ENCODE peak calls at places on chromosomes 16 and 17, in nine cellular contexts. One of them, this sample, is unnamed.

GRCh38 chr17:7561589-7562207 is at the start of gene SENP3:
- DNase-seq in nucleus accumbens: peak
- DNase-seq in left ventricle myocardium inferior: peak
- DNase-seq in upper lobe of right lung: peak
- DNase-seq in AG08395: peak
- DNase-seq in effector CD4-positive, alpha-beta T cell: peak
- DNase-seq in germinal center: peak
- DNase-seq in central memory CD4-positive, alpha-beta T cell: peak
- DNase-seq in stimulated activated CD8-positive, alpha-beta memory T cell treated with anti-CD3 and anti-CD28 coated beads, Interleukin-2, amount 100 ng/mL, for 1 hour: peak
- DNase-seq in this sample: peak

GRCh38 chr16:31386157-31386984 is 6.8 kb upstream of the ITGAD start:
- DNase-seq in central memory CD4-positive, alpha-beta T cell: peak
- DNase-seq in nucleus accumbens: no peak
- DNase-seq in stimulated activated CD8-positive, alpha-beta memory T cell treated with anti-CD3 and anti-CD28 coated beads, Interleukin-2, amount 100 ng/mL, for 1 hour: no peak
- DNase-seq in left ventricle myocardium inferior: no peak
- DNase-seq in AG08395: peak
- DNase-seq in upper lobe of right lung: no peak
- DNase-seq in germinal center: peak
- DNase-seq in effector CD4-positive, alpha-beta T cell: no peak
- DNase-seq in this sample: no peak

GRCh38 chr17:50133028-50133768 is 3.2 kb upstream of the SAMD14 start:
- DNase-seq in nucleus accumbens: no peak
- DNase-seq in central memory CD4-positive, alpha-beta T cell: no peak
- DNase-seq in AG08395: peak
- DNase-seq in germinal center: no peak
- DNase-seq in upper lobe of right lung: peak
- DNase-seq in effector CD4-positive, alpha-beta T cell: no peak
- DNase-seq in stimulated activated CD8-positive, alpha-beta memory T cell treated with anti-CD3 and anti-CD28 coated beads, Interleukin-2, amount 100 ng/mL, for 1 hour: no peak
- DNase-seq in left ventricle myocardium inferior: no peak
- DNase-seq in this sample: peak

GRCh38 chr17:77352996-77353395 is 212.2 kb downstream of the SEC14L1 start:
- DNase-seq in stimulated activated CD8-positive, alpha-beta memory T cell treated with anti-CD3 and anti-CD28 coated beads, Interleukin-2, amount 100 ng/mL, for 1 hour: no peak
- DNase-seq in nucleus accumbens: no peak
- DNase-seq in germinal center: no peak
- DNase-seq in effector CD4-positive, alpha-beta T cell: no peak
- DNase-seq in central memory CD4-positive, alpha-beta T cell: no peak
- DNase-seq in AG08395: no peak
- DNase-seq in left ventricle myocardium inferior: no peak
- DNase-seq in upper lobe of right lung: no peak
- DNase-seq in this sample: no peak

GRCh38 chr17:56887105-56887504 is 26.7 kb downstream of the TRIM25 start:
- DNase-seq in germinal center: no peak
- DNase-seq in left ventricle myocardium inferior: no peak
- DNase-seq in AG08395: no peak
- DNase-seq in nucleus accumbens: no peak
- DNase-seq in central memory CD4-positive, alpha-beta T cell: no peak
- DNase-seq in upper lobe of right lung: no peak
- DNase-seq in stimulated activated CD8-positive, alpha-beta memory T cell treated with anti-CD3 and anti-CD28 coated beads, Interleukin-2, amount 100 ng/mL, for 1 hour: no peak
- DNase-seq in effector CD4-positive, alpha-beta T cell: no peak
- DNase-seq in this sample: no peak

GRCh38 chr16:24972608-24973220 is 42.5 kb downstream of the ARHGAP17 start:
- DNase-seq in nucleus accumbens: no peak
- DNase-seq in germinal center: no peak
- DNase-seq in upper lobe of right lung: no peak
- DNase-seq in left ventricle myocardium inferior: no peak
- DNase-seq in AG08395: no peak
- DNase-seq in effector CD4-positive, alpha-beta T cell: no peak
- DNase-seq in central memory CD4-positive, alpha-beta T cell: peak
- DNase-seq in stimulated activated CD8-positive, alpha-beta memory T cell treated with anti-CD3 and anti-CD28 coated beads, Interleukin-2, amount 100 ng/mL, for 1 hour: no peak
- DNase-seq in this sample: no peak

GRCh38 chr17:76137351-76138233 is 3.5 kb downstream of the FOXJ1 start:
- DNase-seq in nucleus accumbens: no peak
- DNase-seq in stimulated activated CD8-positive, alpha-beta memory T cell treated with anti-CD3 and anti-CD28 coated beads, Interleukin-2, amount 100 ng/mL, for 1 hour: no peak
- DNase-seq in central memory CD4-positive, alpha-beta T cell: no peak
- DNase-seq in upper lobe of right lung: no peak
- DNase-seq in AG08395: no peak
- DNase-seq in germinal center: no peak
- DNase-seq in effector CD4-positive, alpha-beta T cell: no peak
- DNase-seq in left ventricle myocardium inferior: no peak
- DNase-seq in this sample: no peak

GRCh38 chr17:66343531-66344078 is 41.2 kb downstream of the PRKCA start:
- DNase-seq in nucleus accumbens: no peak
- DNase-seq in effector CD4-positive, alpha-beta T cell: no peak
- DNase-seq in left ventricle myocardium inferior: no peak
- DNase-seq in germinal center: no peak
- DNase-seq in stimulated activated CD8-positive, alpha-beta memory T cell treated with anti-CD3 and anti-CD28 coated beads, Interleukin-2, amount 100 ng/mL, for 1 hour: no peak
- DNase-seq in AG08395: no peak
- DNase-seq in upper lobe of right lung: no peak
- DNase-seq in central memory CD4-positive, alpha-beta T cell: no peak
- DNase-seq in this sample: no peak

GRCh38 chr17:79669861-79670260 is 59.0 kb upstream of the RBFOX3 start:
- DNase-seq in germinal center: no peak
- DNase-seq in left ventricle myocardium inferior: peak
- DNase-seq in upper lobe of right lung: no peak
- DNase-seq in stimulated activated CD8-positive, alpha-beta memory T cell treated with anti-CD3 and anti-CD28 coated beads, Interleukin-2, amount 100 ng/mL, for 1 hour: no peak
- DNase-seq in AG08395: no peak
- DNase-seq in effector CD4-positive, alpha-beta T cell: no peak
- DNase-seq in central memory CD4-positive, alpha-beta T cell: no peak
- DNase-seq in nucleus accumbens: no peak
- DNase-seq in this sample: no peak

GRCh38 chr17:15334266-15334665 is 7.1 kb downstream of the TEKT3 start:
- DNase-seq in nucleus accumbens: no peak
- DNase-seq in upper lobe of right lung: no peak
- DNase-seq in stimulated activated CD8-positive, alpha-beta memory T cell treated with anti-CD3 and anti-CD28 coated beads, Interleukin-2, amount 100 ng/mL, for 1 hour: no peak
- DNase-seq in germinal center: no peak
- DNase-seq in left ventricle myocardium inferior: no peak
- DNase-seq in central memory CD4-positive, alpha-beta T cell: no peak
- DNase-seq in AG08395: no peak
- DNase-seq in effector CD4-positive, alpha-beta T cell: no peak
- DNase-seq in this sample: no peak

GRCh38 chr16:86951831-86952598 is 365.2 kb downstream of the C16orf95 start:
- DNase-seq in effector CD4-positive, alpha-beta T cell: no peak
- DNase-seq in stimulated activated CD8-positive, alpha-beta memory T cell treated with anti-CD3 and anti-CD28 coated beads, Interleukin-2, amount 100 ng/mL, for 1 hour: no peak
- DNase-seq in central memory CD4-positive, alpha-beta T cell: no peak
- DNase-seq in AG08395: peak
- DNase-seq in nucleus accumbens: no peak
- DNase-seq in upper lobe of right lung: no peak
- DNase-seq in left ventricle myocardium inferior: peak
- DNase-seq in germinal center: no peak
- DNase-seq in this sample: no peak

GRCh38 chr17:64658931-64659330 is 3.2 kb downstream of the SMURF2 start:
- DNase-seq in upper lobe of right lung: no peak
- DNase-seq in AG08395: no peak
- DNase-seq in effector CD4-positive, alpha-beta T cell: no peak
- DNase-seq in stimulated activated CD8-positive, alpha-beta memory T cell treated with anti-CD3 and anti-CD28 coated beads, Interleukin-2, amount 100 ng/mL, for 1 hour: no peak
- DNase-seq in germinal center: no peak
- DNase-seq in nucleus accumbens: no peak
- DNase-seq in central memory CD4-positive, alpha-beta T cell: no peak
- DNase-seq in left ventricle myocardium inferior: no peak
- DNase-seq in this sample: no peak

GRCh38 chr17:48610282-48611211 is at the start of gene HOXB7:
- DNase-seq in central memory CD4-positive, alpha-beta T cell: no peak
- DNase-seq in effector CD4-positive, alpha-beta T cell: peak
- DNase-seq in AG08395: peak
- DNase-seq in nucleus accumbens: no peak
- DNase-seq in left ventricle myocardium inferior: peak
- DNase-seq in stimulated activated CD8-positive, alpha-beta memory T cell treated with anti-CD3 and anti-CD28 coated beads, Interleukin-2, amount 100 ng/mL, for 1 hour: no peak
- DNase-seq in germinal center: peak
- DNase-seq in upper lobe of right lung: peak
- DNase-seq in this sample: no peak

GRCh38 chr17:2214887-2215615 is 88.5 kb downstream of the SMG6 start:
- DNase-seq in nucleus accumbens: no peak
- DNase-seq in AG08395: peak
- DNase-seq in germinal center: no peak
- DNase-seq in central memory CD4-positive, alpha-beta T cell: no peak
- DNase-seq in stimulated activated CD8-positive, alpha-beta memory T cell treated with anti-CD3 and anti-CD28 coated beads, Interleukin-2, amount 100 ng/mL, for 1 hour: no peak
- DNase-seq in effector CD4-positive, alpha-beta T cell: no peak
- DNase-seq in upper lobe of right lung: no peak
- DNase-seq in left ventricle myocardium inferior: peak
- DNase-seq in this sample: no peak

GRCh38 chr16:89065445-89065795 is 28.2 kb upstream of the ACSF3 start:
- DNase-seq in left ventricle myocardium inferior: no peak
- DNase-seq in effector CD4-positive, alpha-beta T cell: no peak
- DNase-seq in upper lobe of right lung: no peak
- DNase-seq in nucleus accumbens: no peak
- DNase-seq in germinal center: peak
- DNase-seq in stimulated activated CD8-positive, alpha-beta memory T cell treated with anti-CD3 and anti-CD28 coated beads, Interleukin-2, amount 100 ng/mL, for 1 hour: no peak
- DNase-seq in central memory CD4-positive, alpha-beta T cell: no peak
- DNase-seq in AG08395: no peak
- DNase-seq in this sample: no peak

GRCh38 chr17:2107506-2107905 is 52.6 kb downstream of the HIC1 start:
- DNase-seq in AG08395: no peak
- DNase-seq in central memory CD4-positive, alpha-beta T cell: no peak
- DNase-seq in stimulated activated CD8-positive, alpha-beta memory T cell treated with anti-CD3 and anti-CD28 coated beads, Interleukin-2, amount 100 ng/mL, for 1 hour: no peak
- DNase-seq in effector CD4-positive, alpha-beta T cell: no peak
- DNase-seq in left ventricle myocardium inferior: no peak
- DNase-seq in germinal center: no peak
- DNase-seq in upper lobe of right lung: no peak
- DNase-seq in nucleus accumbens: no peak
- DNase-seq in this sample: no peak

GRCh38 chr16:3674513-3675295 is 20.2 kb downstream of the DNASE1 start:
- DNase-seq in stimulated activated CD8-positive, alpha-beta memory T cell treated with anti-CD3 and anti-CD28 coated beads, Interleukin-2, amount 100 ng/mL, for 1 hour: no peak
- DNase-seq in left ventricle myocardium inferior: no peak
- DNase-seq in AG08395: no peak
- DNase-seq in central memory CD4-positive, alpha-beta T cell: no peak
- DNase-seq in effector CD4-positive, alpha-beta T cell: no peak
- DNase-seq in germinal center: no peak
- DNase-seq in upper lobe of right lung: no peak
- DNase-seq in nucleus accumbens: no peak
- DNase-seq in this sample: no peak

GRCh38 chr17:45963889-45964288 is 35.2 kb upstream of the STH start:
- DNase-seq in nucleus accumbens: no peak
- DNase-seq in upper lobe of right lung: no peak
- DNase-seq in central memory CD4-positive, alpha-beta T cell: no peak
- DNase-seq in stimulated activated CD8-positive, alpha-beta memory T cell treated with anti-CD3 and anti-CD28 coated beads, Interleukin-2, amount 100 ng/mL, for 1 hour: no peak
- DNase-seq in AG08395: no peak
- DNase-seq in germinal center: no peak
- DNase-seq in effector CD4-positive, alpha-beta T cell: no peak
- DNase-seq in left ventricle myocardium inferior: no peak
- DNase-seq in this sample: no peak

GRCh38 chr17:4229627-4230026 is 34.2 kb downstream of the ANKFY1 start:
- DNase-seq in upper lobe of right lung: no peak
- DNase-seq in left ventricle myocardium inferior: peak
- DNase-seq in AG08395: peak
- DNase-seq in effector CD4-positive, alpha-beta T cell: no peak
- DNase-seq in nucleus accumbens: no peak
- DNase-seq in stimulated activated CD8-positive, alpha-beta memory T cell treated with anti-CD3 and anti-CD28 coated beads, Interleukin-2, amount 100 ng/mL, for 1 hour: no peak
- DNase-seq in central memory CD4-positive, alpha-beta T cell: no peak
- DNase-seq in germinal center: no peak
- DNase-seq in this sample: no peak

GRCh38 chr17:76700627-76701470 is 9.9 kb downstream of the MXRA7 start:
- DNase-seq in nucleus accumbens: no peak
- DNase-seq in left ventricle myocardium inferior: peak
- DNase-seq in effector CD4-positive, alpha-beta T cell: no peak
- DNase-seq in central memory CD4-positive, alpha-beta T cell: no peak
- DNase-seq in stimulated activated CD8-positive, alpha-beta memory T cell treated with anti-CD3 and anti-CD28 coated beads, Interleukin-2, amount 100 ng/mL, for 1 hour: no peak
- DNase-seq in germinal center: no peak
- DNase-seq in AG08395: peak
- DNase-seq in upper lobe of right lung: no peak
- DNase-seq in this sample: no peak

GRCh38 chr17:78236362-78237127 is 5.1 kb downstream of the TMEM235 start:
- DNase-seq in nucleus accumbens: no peak
- DNase-seq in upper lobe of right lung: no peak
- DNase-seq in germinal center: no peak
- DNase-seq in left ventricle myocardium inferior: no peak
- DNase-seq in AG08395: no peak
- DNase-seq in central memory CD4-positive, alpha-beta T cell: no peak
- DNase-seq in effector CD4-positive, alpha-beta T cell: no peak
- DNase-seq in stimulated activated CD8-positive, alpha-beta memory T cell treated with anti-CD3 and anti-CD28 coated beads, Interleukin-2, amount 100 ng/mL, for 1 hour: no peak
- DNase-seq in this sample: no peak

GRCh38 chr17:70523407-70523806 is 354.1 kb downstream of the KCNJ2 start:
- DNase-seq in left ventricle myocardium inferior: no peak
- DNase-seq in upper lobe of right lung: no peak
- DNase-seq in stimulated activated CD8-positive, alpha-beta memory T cell treated with anti-CD3 and anti-CD28 coated beads, Interleukin-2, amount 100 ng/mL, for 1 hour: no peak
- DNase-seq in effector CD4-positive, alpha-beta T cell: no peak
- DNase-seq in central memory CD4-positive, alpha-beta T cell: no peak
- DNase-seq in AG08395: no peak
- DNase-seq in nucleus accumbens: no peak
- DNase-seq in germinal center: no peak
- DNase-seq in this sample: no peak